ENCODE peak calls at places on chromosomes 6 and 20, in five cellular contexts. One of them, this sample, is unnamed.

GRCh38 chr6:105326216-105326615 is 76.7 kb downstream of the PREP start:
- DNase-seq in GM23248: peak; percentile 47
- DNase-seq in PC-3: peak; percentile 69
- DNase-seq in GM23338: no peak
- DNase-seq in OCI-LY7: no peak
- DNase-seq in this sample: no peak

GRCh38 chr6:132021552-132022375 is 70.6 kb upstream of the CCN2 start:
- DNase-seq in GM23248: no peak
- DNase-seq in PC-3: peak; percentile 39
- DNase-seq in GM23338: no peak
- DNase-seq in OCI-LY7: no peak
- DNase-seq in this sample: no peak

GRCh38 chr6:145245119-145245518 is 490.2 kb downstream of the EPM2A start:
- DNase-seq in GM23248: no peak
- DNase-seq in PC-3: no peak
- DNase-seq in GM23338: no peak
- DNase-seq in OCI-LY7: no peak
- DNase-seq in this sample: no peak

GRCh38 chr6:154622618-154623336 is 110.4 kb upstream of the SCAF8 start:
- DNase-seq in GM23248: no peak
- DNase-seq in PC-3: no peak
- DNase-seq in GM23338: no peak
- DNase-seq in OCI-LY7: no peak
- DNase-seq in this sample: no peak

GRCh38 chr6:158536891-158537798 is 22.7 kb upstream of the TMEM181 start:
- DNase-seq in GM23248: peak; percentile 32
- DNase-seq in PC-3: peak; percentile 33
- DNase-seq in GM23338: peak; percentile 80
- DNase-seq in OCI-LY7: no peak
- DNase-seq in this sample: peak; percentile 70

GRCh38 chr20:19757973-19758887 is at the start of gene RIN2:
- DNase-seq in GM23248: peak; percentile 86
- DNase-seq in PC-3: peak; percentile 96
- DNase-seq in GM23338: peak; percentile 98
- DNase-seq in OCI-LY7: no peak
- DNase-seq in this sample: peak; percentile 98

GRCh38 chr6:45595010-45595851 is 217.5 kb upstream of the SUPT3H start:
- DNase-seq in GM23248: no peak
- DNase-seq in PC-3: no peak
- DNase-seq in GM23338: no peak
- DNase-seq in OCI-LY7: no peak
- DNase-seq in this sample: no peak

GRCh38 chr6:109939654-109940053 is 38.5 kb upstream of the GPR6 start:
- DNase-seq in GM23248: no peak
- DNase-seq in PC-3: peak; percentile 60
- DNase-seq in GM23338: no peak
- DNase-seq in OCI-LY7: no peak
- DNase-seq in this sample: no peak

GRCh38 chr6:48426636-48427035 is 315.6 kb upstream of the PTCHD4 start:
- DNase-seq in GM23248: peak; percentile 68
- DNase-seq in PC-3: peak; percentile 40
- DNase-seq in GM23338: no peak
- DNase-seq in OCI-LY7: no peak
- DNase-seq in this sample: no peak

GRCh38 chr6:137823826-137824501 is 43.1 kb upstream of the TNFAIP3 start:
- DNase-seq in GM23248: peak; percentile 82
- DNase-seq in PC-3: no peak
- DNase-seq in GM23338: peak; percentile 18
- DNase-seq in OCI-LY7: no peak
- DNase-seq in this sample: peak; percentile 69

GRCh38 chr6:151024597-151024996 is 159.1 kb downstream of the MTHFD1L start:
- DNase-seq in GM23248: no peak
- DNase-seq in PC-3: no peak
- DNase-seq in GM23338: no peak
- DNase-seq in OCI-LY7: no peak
- DNase-seq in this sample: no peak

GRCh38 chr6:16925461-16925860 is 164.2 kb upstream of the ATXN1 start:
- DNase-seq in GM23248: peak; percentile 70
- DNase-seq in PC-3: no peak
- DNase-seq in GM23338: no peak
- DNase-seq in OCI-LY7: no peak
- DNase-seq in this sample: no peak

GRCh38 chr20:25706793-25707192 is 10.1 kb upstream of the ZNF337 start:
- DNase-seq in GM23248: no peak
- DNase-seq in PC-3: no peak
- DNase-seq in GM23338: no peak
- DNase-seq in OCI-LY7: no peak
- DNase-seq in this sample: no peak

GRCh38 chr6:46484081-46484820 is 7.0 kb downstream of the RCAN2 start:
- DNase-seq in GM23248: no peak
- DNase-seq in PC-3: no peak
- DNase-seq in GM23338: no peak
- DNase-seq in OCI-LY7: no peak
- DNase-seq in this sample: no peak

GRCh38 chr20:47576516-47577033 is 74.9 kb downstream of the NCOA3 start:
- DNase-seq in GM23248: peak; percentile 74
- DNase-seq in PC-3: peak; percentile 93
- DNase-seq in GM23338: peak; percentile 54
- DNase-seq in OCI-LY7: peak; percentile 72
- DNase-seq in this sample: peak; percentile 79

GRCh38 chr20:44711237-44711636 is 3.9 kb upstream of the CCN5 start:
- DNase-seq in GM23248: peak; percentile 32
- DNase-seq in PC-3: no peak
- DNase-seq in GM23338: no peak
- DNase-seq in OCI-LY7: no peak
- DNase-seq in this sample: no peak

GRCh38 chr6:24936641-24937317 is 1.0 kb upstream of the RIPOR2 start:
- DNase-seq in GM23248: peak; percentile 6
- DNase-seq in PC-3: peak; percentile 22
- DNase-seq in GM23338: no peak
- DNase-seq in OCI-LY7: no peak
- DNase-seq in this sample: no peak

GRCh38 chr6:36968266-36968977 is 13.9 kb downstream of the PI16 start:
- DNase-seq in GM23248: peak; percentile 64
- DNase-seq in PC-3: no peak
- DNase-seq in GM23338: no peak
- DNase-seq in OCI-LY7: no peak
- DNase-seq in this sample: no peak

GRCh38 chr20:9966966-9967365 is 67.8 kb upstream of the ANKEF1 start:
- DNase-seq in GM23248: peak; percentile 41
- DNase-seq in PC-3: peak; percentile 52
- DNase-seq in GM23338: peak; percentile 50
- DNase-seq in OCI-LY7: no peak
- DNase-seq in this sample: no peak

GRCh38 chr6:8065519-8065911 is 1.3 kb upstream of the BLOC1S5 start:
- DNase-seq in GM23248: peak; percentile 15
- DNase-seq in PC-3: no peak
- DNase-seq in GM23338: no peak
- DNase-seq in OCI-LY7: no peak
- DNase-seq in this sample: no peak

GRCh38 chr6:143536461-143536865 is 24.9 kb upstream of the FUCA2 start:
- DNase-seq in GM23248: peak; percentile 75
- DNase-seq in PC-3: peak; percentile 45
- DNase-seq in GM23338: peak; percentile 56
- DNase-seq in OCI-LY7: peak; percentile 13
- DNase-seq in this sample: no peak

GRCh38 chr6:74870403-74870802 is 335.4 kb downstream of the COL12A1 start:
- DNase-seq in GM23248: peak; percentile 31
- DNase-seq in PC-3: peak; percentile 10
- DNase-seq in GM23338: peak; percentile 57
- DNase-seq in OCI-LY7: no peak
- DNase-seq in this sample: peak; percentile 57

GRCh38 chr6:169020821-169021220 is 232.8 kb downstream of the THBS2 start:
- DNase-seq in GM23248: no peak
- DNase-seq in PC-3: no peak
- DNase-seq in GM23338: no peak
- DNase-seq in OCI-LY7: no peak
- DNase-seq in this sample: no peak

GRCh38 chr6:65566117-65566516 is 140.9 kb downstream of the EYS start:
- DNase-seq in GM23248: no peak
- DNase-seq in PC-3: peak; percentile 4
- DNase-seq in GM23338: peak; percentile 72
- DNase-seq in OCI-LY7: peak; percentile 1
- DNase-seq in this sample: no peak

DNA sequence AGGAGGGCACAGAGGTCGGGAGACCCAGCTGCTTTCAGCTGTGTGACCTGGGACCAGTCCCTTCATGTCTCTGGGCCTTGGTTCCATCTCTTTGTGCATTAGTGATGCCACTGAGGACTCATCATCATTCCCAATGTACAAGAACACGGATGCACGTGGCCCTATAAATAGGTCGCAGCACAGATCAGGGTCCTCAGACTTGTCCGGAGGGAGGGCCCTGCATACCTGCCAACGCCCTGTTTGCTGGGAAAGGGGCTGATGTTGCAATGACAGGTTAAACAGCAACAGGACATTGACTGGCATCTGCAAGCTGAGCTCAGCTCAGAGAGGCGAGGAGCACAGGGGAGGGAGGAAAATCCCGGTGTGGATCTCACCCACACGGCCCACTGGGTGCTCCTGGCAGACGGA is 21.8 kb downstream of the TGM2 start:
- DNase-seq in GM23248: no peak
- DNase-seq in PC-3: peak; percentile 69
- DNase-seq in GM23338: no peak
- DNase-seq in OCI-LY7: no peak
- DNase-seq in this sample: peak; percentile 85
- TF ChIP-seq EZH2phosphoT487 in GM23248: no peak
- TF ChIP-seq EZH2phosphoT487 in PC-3: no peak
- TF ChIP-seq EZH2phosphoT487 in GM23338: no peak
- TF ChIP-seq EZH2phosphoT487 in OCI-LY7: no peak
- TF ChIP-seq EZH2phosphoT487 in this sample: no peak

DNA sequence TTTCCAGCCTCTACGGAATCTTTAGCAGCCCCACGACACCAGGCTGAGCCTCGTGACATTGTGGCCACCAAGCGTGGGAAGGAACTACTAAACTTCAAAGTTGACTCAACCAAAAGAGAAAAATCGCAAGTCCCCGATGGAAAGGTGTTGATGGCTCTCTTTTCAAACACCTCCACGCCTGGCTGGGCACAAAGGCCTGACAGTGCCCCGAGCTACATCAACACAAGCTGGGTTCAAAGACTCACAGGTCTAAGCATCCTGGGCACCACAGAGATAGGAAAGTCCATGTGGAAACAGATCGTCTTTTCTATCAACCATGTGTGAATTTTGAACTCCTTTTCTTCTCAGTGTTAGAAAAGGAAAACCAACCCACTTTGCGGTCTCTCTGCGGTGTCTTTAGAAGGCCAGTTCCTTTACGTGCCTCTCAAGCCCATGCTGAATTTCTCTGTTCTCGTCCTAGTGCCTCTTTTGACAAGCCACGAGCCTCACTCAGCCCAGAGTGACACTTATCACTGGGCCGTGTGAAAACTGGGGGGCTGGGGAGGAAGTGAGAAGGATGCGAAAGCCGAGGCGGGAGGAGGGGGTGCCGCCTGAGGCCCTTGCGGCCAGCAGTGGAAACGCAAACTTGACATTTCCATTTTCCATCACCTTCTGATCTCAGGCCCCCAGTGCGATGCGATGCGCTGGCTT is 59.4 kb downstream of the GFOD1 start:
- DNase-seq in GM23248: no peak
- DNase-seq in PC-3: no peak
- DNase-seq in GM23338: peak; percentile 72
- DNase-seq in OCI-LY7: peak; percentile 72
- DNase-seq in this sample: no peak
- TF ChIP-seq EZH2phosphoT487 in GM23248: no peak
- TF ChIP-seq EZH2phosphoT487 in PC-3: no peak
- TF ChIP-seq EZH2phosphoT487 in GM23338: no peak
- TF ChIP-seq EZH2phosphoT487 in OCI-LY7: no peak
- TF ChIP-seq EZH2phosphoT487 in this sample: no peak

DNA sequence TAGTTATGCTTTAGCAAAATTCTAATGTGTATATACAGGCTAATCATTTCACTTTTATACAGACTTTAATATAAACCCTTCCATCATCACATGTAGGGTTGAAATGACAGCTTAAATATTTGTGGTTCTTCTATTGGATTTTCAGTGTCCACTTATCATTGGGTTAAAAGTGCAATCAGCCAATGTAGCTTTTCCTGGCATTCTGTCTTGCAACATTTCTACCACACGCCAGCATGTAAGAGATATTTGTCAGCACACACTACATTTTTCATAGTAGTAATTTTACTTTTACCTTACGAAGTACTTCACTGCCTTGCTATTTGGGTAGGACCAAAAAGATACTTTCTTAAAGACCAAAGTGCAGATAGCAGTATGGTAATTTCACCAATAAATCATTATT is 252.0 kb downstream of the TBX18 start:
- DNase-seq in GM23248: peak; percentile 7
- DNase-seq in PC-3: no peak
- DNase-seq in GM23338: no peak
- DNase-seq in OCI-LY7: no peak
- DNase-seq in this sample: no peak
- TF ChIP-seq EZH2phosphoT487 in GM23248: no peak
- TF ChIP-seq EZH2phosphoT487 in PC-3: no peak
- TF ChIP-seq EZH2phosphoT487 in GM23338: no peak
- TF ChIP-seq EZH2phosphoT487 in OCI-LY7: no peak
- TF ChIP-seq EZH2phosphoT487 in this sample: no peak

GRCh38 chr20:3340443-3340842 is 67.0 kb downstream of the DNAAF9 start:
- DNase-seq in GM23248: peak; percentile 15
- DNase-seq in PC-3: no peak
- DNase-seq in GM23338: no peak
- DNase-seq in OCI-LY7: no peak
- DNase-seq in this sample: no peak
- TF ChIP-seq EZH2phosphoT487 in GM23248: no peak
- TF ChIP-seq EZH2phosphoT487 in PC-3: no peak
- TF ChIP-seq EZH2phosphoT487 in GM23338: no peak
- TF ChIP-seq EZH2phosphoT487 in OCI-LY7: no peak
- TF ChIP-seq EZH2phosphoT487 in this sample: no peak

GRCh38 chr6:15325540-15325955 is 79.7 kb downstream of the JARID2 start:
- DNase-seq in GM23248: no peak
- DNase-seq in PC-3: no peak
- DNase-seq in GM23338: no peak
- DNase-seq in OCI-LY7: no peak
- DNase-seq in this sample: no peak

GRCh38 chr6:15320683-15321082 is 74.8 kb downstream of the JARID2 start:
- DNase-seq in GM23248: peak; percentile 43
- DNase-seq in PC-3: peak; percentile 13
- DNase-seq in GM23338: no peak
- DNase-seq in OCI-LY7: no peak
- DNase-seq in this sample: no peak

GRCh38 chr6:15322184-15322583 is 76.3 kb downstream of the JARID2 start:
- DNase-seq in GM23248: no peak
- DNase-seq in PC-3: no peak
- DNase-seq in GM23338: no peak
- DNase-seq in OCI-LY7: no peak
- DNase-seq in this sample: no peak

GRCh38 chr6:15324427-15324985 is 78.6 kb downstream of the JARID2 start:
- DNase-seq in GM23248: no peak
- DNase-seq in PC-3: no peak
- DNase-seq in GM23338: no peak
- DNase-seq in OCI-LY7: no peak
- DNase-seq in this sample: no peak

GRCh38 chr6:15322781-15323536 is 77.1 kb downstream of the JARID2 start:
- DNase-seq in GM23248: no peak
- DNase-seq in PC-3: peak; percentile 69
- DNase-seq in GM23338: no peak
- DNase-seq in OCI-LY7: no peak
- DNase-seq in this sample: peak; percentile 64
- TF ChIP-seq EZH2phosphoT487 in GM23248: no peak
- TF ChIP-seq EZH2phosphoT487 in PC-3: no peak
- TF ChIP-seq EZH2phosphoT487 in GM23338: no peak
- TF ChIP-seq EZH2phosphoT487 in OCI-LY7: no peak
- TF ChIP-seq EZH2phosphoT487 in this sample: no peak

This sample was measured in hepatocyte.